ENCODE peak calls at places on chromosomes 11 and 22, in six cellular contexts. O is uterus, P is fibroblast of lung, X is HL-60, I is A549, F is GM12878. Q is an unnamed sample.

GRCh38 chr22:32080904-32081303 is 37.8 kb downstream of the SLC5A1 start:
- DNase-seq in O (no peak), F (peak), P (peak), I (peak), X (no peak), Q (no peak)

GRCh38 chr22:43996981-43997265 is 27.2 kb upstream of the PARVB start:
- DNase-seq in I (no peak), O (no peak), X (no peak), P (no peak), F (no peak), Q (no peak)

GRCh38 chr11:129989437-129989836 is 13.2 kb downstream of the PRDM10 start:
- DNase-seq in P (peak), I (no peak), F (no peak), X (no peak), O (no peak), Q (no peak)

GRCh38 chr11:115920087-115920461 is 415.9 kb upstream of the CADM1 start:
- DNase-seq in X (no peak), F (no peak), P (peak), I (no peak), O (no peak), Q (no peak)

GRCh38 chr11:73164803-73165542 is 22.9 kb upstream of the FCHSD2 start:
- DNase-seq in P (no peak), O (no peak), I (no peak), X (no peak), F (no peak), Q (no peak)

GRCh38 chr11:12276831-12277475 is 100.4 kb upstream of the PARVA start:
- DNase-seq in P (no peak), I (no peak), F (no peak), O (peak), X (no peak), Q (peak)

GRCh38 chr11:44611687-44612437 is 46.4 kb downstream of the CD82 start:
- DNase-seq in I (no peak), F (peak), P (no peak), X (no peak), O (no peak), Q (no peak)

GRCh38 chr22:44050766-44051747 is 27.0 kb downstream of the PARVB start:
- DNase-seq in P (no peak), O (no peak), X (no peak), I (no peak), F (no peak), Q (no peak)

GRCh38 chr11:44780940-44781631 is 54.3 kb downstream of the TSPAN18 start:
- DNase-seq in O (peak), X (no peak), P (peak), F (no peak), I (no peak), Q (peak)

GRCh38 chr11:116931206-116931953 is 94.0 kb upstream of the APOA1 start:
- DNase-seq in P (peak), X (no peak), F (no peak), I (no peak), O (peak), Q (no peak)

GRCh38 chr11:72669527-72669926 is 4.7 kb downstream of the PDE2A start:
- DNase-seq in I (no peak), O (no peak), X (no peak), F (peak), P (no peak), Q (no peak)

GRCh38 chr11:68009391-68010000 is 631 bp upstream of the ALDH3B1 start:
- DNase-seq in P (peak), O (no peak), I (no peak), X (no peak), F (no peak), Q (no peak)

GRCh38 chr11:313787-314547 is at the start of gene IFITM1:
- DNase-seq in I (no peak), O (peak), F (peak), P (peak), X (no peak), Q (no peak)

GRCh38 chr22:31901388-31902137 is 42.8 kb upstream of the YWHAH start:
- DNase-seq in I (no peak), O (no peak), X (no peak), P (no peak), F (no peak), Q (no peak)

GRCh38 chr22:30718491-30718890 is 23.8 kb downstream of the OSBP2 start:
- DNase-seq in P (no peak), X (no peak), O (no peak), F (no peak), I (no peak), Q (no peak)

GRCh38 chr11:63766501-63767270 is 1.9 kb downstream of the ZFTA start:
- DNase-seq in O (peak), P (no peak), F (no peak), X (no peak), I (no peak), Q (no peak)

GRCh38 chr11:1693327-1694063 is 3.5 kb upstream of the KRTAP5-6 start:
- DNase-seq in P (peak), O (peak), F (no peak), I (peak), X (peak), Q (peak)

GRCh38 chr22:35070451-35071093 is 4.6 kb downstream of the ISX start:
- DNase-seq in O (no peak), X (no peak), P (no peak), I (no peak), F (no peak), Q (no peak)

GRCh38 chr11:16404781-16405180 is 48.4 kb upstream of the SOX6 start:
- DNase-seq in F (no peak), X (no peak), P (no peak), I (no peak), O (no peak), Q (no peak)

GRCh38 chr11:97732011-97732632 is 1288.6 kb upstream of the CNTN5 start:
- DNase-seq in F (no peak), P (no peak), X (no peak), I (no peak), O (no peak), Q (no peak)
- H3K27ac ChIP-seq in F (no peak), P (no peak), X (no peak), I (no peak), O (no peak), Q (no peak)

DNA sequence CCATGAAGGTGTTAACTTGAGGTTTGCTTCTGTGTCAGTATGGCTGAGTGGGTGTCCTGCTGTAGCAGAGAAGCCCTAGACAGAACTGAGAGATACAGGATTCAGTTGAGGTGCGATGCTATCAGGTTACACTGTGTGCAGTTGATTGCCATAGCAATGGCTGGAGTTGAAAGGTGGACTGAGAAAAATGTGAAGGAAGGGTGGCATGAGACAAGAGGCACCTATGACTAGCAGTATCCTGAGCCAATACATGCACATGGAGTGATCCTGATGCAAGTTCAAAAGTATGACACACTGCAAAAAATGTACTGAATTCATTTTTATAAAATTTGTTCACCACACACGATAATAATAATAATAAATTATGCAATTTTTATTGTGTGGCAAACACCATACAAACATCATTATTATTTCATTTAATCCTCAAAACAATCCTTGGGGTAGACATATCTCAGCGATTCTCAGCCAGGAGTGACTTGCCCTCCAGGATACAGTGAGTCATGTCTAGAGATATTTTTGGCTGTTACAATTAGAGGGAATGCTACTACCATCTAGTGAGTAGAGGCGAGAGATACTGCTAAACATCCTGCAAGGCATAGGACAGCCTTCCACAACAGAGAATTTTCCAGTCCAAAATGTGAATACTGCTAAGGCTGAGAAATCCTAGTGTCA is 3.9 kb upstream of the PIWIL4 start:
- DNase-seq in O (no peak), I (peak), X (no peak), P (peak), F (no peak), Q (no peak)
- TF ChIP-seq CTCF in O (no peak), I (peak), X (no peak), P (peak), F (no peak), Q (no peak)

DNA sequence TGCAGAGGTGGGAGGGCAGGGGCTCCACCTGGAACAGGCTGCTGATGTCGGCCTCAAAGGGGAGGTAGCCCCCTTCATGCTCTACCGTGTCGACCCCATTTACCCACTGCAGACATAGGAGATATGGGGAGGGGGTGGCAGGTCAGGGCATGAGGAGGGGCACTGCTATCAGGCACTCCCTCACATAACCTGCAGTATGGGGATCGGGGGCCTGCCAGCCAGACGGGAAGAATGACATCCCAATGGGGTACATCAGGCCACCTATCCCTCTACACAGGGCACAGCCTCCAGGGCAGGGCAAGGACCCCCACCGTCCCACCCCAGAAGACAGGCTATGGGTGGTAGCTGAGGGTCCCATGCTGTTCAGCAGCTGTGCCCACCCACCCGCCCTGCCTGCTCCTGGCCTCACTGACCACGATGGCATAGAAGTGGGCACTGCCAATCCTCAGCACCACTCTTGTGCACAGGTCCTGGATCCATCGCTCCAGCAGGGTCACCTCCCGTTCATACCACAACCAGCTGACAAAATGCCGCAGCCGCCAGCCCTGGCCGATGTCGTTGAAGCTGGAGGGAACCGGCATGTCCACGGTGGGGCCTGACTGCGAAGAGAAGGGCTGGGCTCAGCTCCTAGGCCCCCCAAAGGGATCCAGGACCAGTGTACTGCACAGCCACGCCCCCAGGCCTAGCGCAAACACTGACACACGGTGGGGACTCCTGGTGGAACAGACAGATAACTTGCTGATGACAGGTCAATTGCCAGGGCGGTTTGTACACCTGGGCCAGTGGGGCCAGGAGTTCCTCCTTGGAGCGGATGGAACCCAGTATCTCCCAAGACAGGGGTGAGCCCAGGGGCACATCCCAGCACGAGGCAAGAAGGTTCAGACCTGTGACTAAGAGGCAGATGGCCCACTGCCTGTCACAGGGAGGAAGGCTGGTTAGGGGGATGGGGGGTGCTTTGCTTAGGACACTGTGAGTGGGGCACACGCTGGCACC is 24.1 kb downstream of the RGL4 start:
- DNase-seq in X (no peak), F (no peak), I (no peak), O (no peak), P (no peak), Q (no peak)
- H3K4me3 ChIP-seq in X (no peak), F (no peak), I (no peak), O (no peak), P (no peak), Q (no peak)

DNA sequence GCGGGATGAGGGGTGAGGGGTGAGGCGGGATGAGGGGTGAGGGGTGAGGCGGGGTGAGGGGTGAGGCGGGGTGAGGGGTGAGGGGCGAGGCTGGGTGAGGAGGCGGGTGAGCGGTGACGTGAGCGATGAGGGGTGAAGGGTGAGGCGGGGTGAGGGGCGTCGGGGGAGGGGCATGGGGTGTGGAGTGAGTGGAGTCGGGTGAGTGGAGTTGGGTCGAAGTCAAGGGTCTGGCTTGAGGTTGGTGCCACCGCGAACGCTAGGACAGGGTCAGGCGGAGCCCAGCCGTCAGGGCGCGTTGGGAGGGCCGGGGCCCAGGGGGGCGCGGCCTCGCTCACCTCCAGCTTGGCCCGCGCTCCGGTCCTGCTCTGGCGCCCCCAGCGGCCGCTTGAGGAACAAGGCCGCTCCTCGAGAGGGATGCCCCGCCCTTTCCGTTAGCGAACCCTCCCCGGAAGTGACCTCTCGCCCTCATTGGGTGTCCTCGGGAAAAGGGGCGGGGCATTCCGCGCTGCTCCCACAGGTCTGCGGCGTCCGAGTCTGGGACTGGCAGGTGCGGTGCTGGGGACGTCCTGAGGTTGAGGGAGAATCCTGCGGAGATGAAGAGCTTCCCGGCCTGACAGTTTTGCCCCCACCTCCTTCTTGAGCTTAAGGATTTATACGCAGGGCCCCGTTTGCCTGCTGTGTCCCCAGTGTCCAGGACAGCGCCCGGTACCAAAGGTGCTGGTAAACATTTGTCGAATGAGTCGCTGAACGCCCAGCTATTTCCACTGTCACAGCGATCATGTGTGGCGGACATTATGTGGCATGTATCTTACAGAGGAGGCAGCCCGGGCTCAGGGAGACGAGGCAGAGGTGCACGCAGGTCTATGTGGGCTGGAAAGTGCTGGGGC is at the start of gene SYCE3:
- DNase-seq in I (peak), X (peak), O (peak), P (peak), F (peak), Q (peak)
- H3K27ac ChIP-seq in I (peak), X (peak), O (no peak), P (no peak), F (no peak), Q (peak)

GRCh38 chr22:27240298-27240885 is 561.2 kb downstream of the MN1 start:
- DNase-seq in X (no peak), F (no peak), O (no peak), P (no peak), I (no peak), Q (peak)

GRCh38 chr22:27242111-27242436 is 559.5 kb downstream of the MN1 start:
- DNase-seq in I (no peak), O (no peak), P (no peak), X (no peak), F (no peak), Q (no peak)

GRCh38 chr22:27242917-27243589 is 558.5 kb downstream of the MN1 start:
- DNase-seq in P (no peak), X (no peak), O (no peak), F (no peak), I (peak), Q (no peak)

GRCh38 chr22:27242474-27242873 is 559.1 kb downstream of the MN1 start:
- DNase-seq in F (no peak), X (no peak), P (no peak), I (no peak), O (no peak), Q (no peak)

GRCh38 chr22:27241430-27242110 is 560.0 kb downstream of the MN1 start:
- DNase-seq in O (no peak), X (no peak), I (no peak), F (no peak), P (no peak), Q (peak)
- TF ChIP-seq CTCF in O (no peak), X (no peak), I (no peak), F (no peak), P (no peak), Q (no peak)

DNA sequence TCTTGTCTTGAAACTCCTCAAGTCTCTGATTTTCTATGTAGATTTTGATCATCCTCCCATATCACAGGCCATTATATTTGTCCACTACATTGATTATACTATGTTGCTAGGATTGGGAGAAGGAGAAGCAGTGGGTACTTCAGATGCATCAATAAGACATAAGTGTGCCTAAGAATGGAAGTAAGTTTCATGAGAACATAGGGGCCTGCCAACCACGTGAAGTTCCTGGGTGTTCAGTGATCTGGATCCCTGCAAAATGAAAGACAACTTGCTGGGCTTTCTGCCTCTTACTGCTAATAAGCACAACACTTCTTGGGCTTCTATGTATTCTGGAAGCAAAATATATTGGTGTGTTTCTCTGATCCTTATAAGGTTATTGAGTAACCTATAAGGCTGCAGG is 17.8 kb downstream of the SERPINH1 start:
- DNase-seq in F (no peak), O (no peak), X (no peak), I (no peak), P (no peak), Q (no peak)
- H3K4me3 ChIP-seq in F (no peak), O (no peak), X (no peak), I (no peak), P (no peak), Q (no peak)